ENCODE peak calls at places on chromosomes 4 and X, in ten cellular contexts. X is A549, O is OCI-LY7, E is cardiac fibroblast, K is lung, J is mucosa of descending colon, M is GM12865, B is upper lobe of left lung, U is fibroblast of villous mesenchyme, Y is cardiac muscle cell. Z is an unnamed sample.

GRCh38 chr4:147175460-147176025 is 229.9 kb upstream of the TTC29 start:
- DNase-seq in E (peak; percentile 16), J (no peak), B (no peak), X (no peak), U (no peak), Y (no peak), M (no peak), O (no peak), K (no peak), Z (no peak)

GRCh38 chr4:6984611-6985115 is 58.5 kb upstream of the TADA2B start:
- DNase-seq in U (no peak), E (no peak), X (no peak), O (no peak), M (no peak), K (no peak), Y (no peak), J (no peak), B (no peak), Z (no peak)

GRCh38 chrX:39409246-39409917 is 608.1 kb downstream of the MID1IP1 start:
- DNase-seq in B (no peak), K (no peak), M (no peak), U (no peak), Y (no peak), X (no peak), E (no peak), O (no peak), J (no peak), Z (no peak)

GRCh38 chr4:24570574-24571236 is 13.6 kb downstream of the DHX15 start:
- DNase-seq in K (no peak), O (no peak), E (no peak), J (no peak), B (no peak), X (no peak), Y (no peak), U (no peak), M (no peak), Z (no peak)

GRCh38 chr4:98796986-98797385 is 131.9 kb downstream of the EIF4E start:
- DNase-seq in K (no peak), X (no peak), O (no peak), B (no peak), U (no peak), J (no peak), M (no peak), Y (peak; percentile 25), E (no peak), Z (no peak)

GRCh38 chrX:3711331-3711917 is 2.0 kb downstream of the PRKX start:
- DNase-seq in O (peak; percentile 4), K (no peak), X (no peak), U (no peak), B (no peak), Y (no peak), E (no peak), J (peak; percentile 26), M (peak; percentile 32), Z (peak; percentile 55)

GRCh38 chr4:153710681-153711080 is 26.6 kb downstream of the TLR2 start:
- DNase-seq in U (no peak), X (no peak), E (no peak), M (no peak), K (no peak), J (no peak), O (no peak), B (no peak), Y (no peak), Z (no peak)

GRCh38 chr4:24024597-24024996 is 134.8 kb upstream of the PPARGC1A start:
- DNase-seq in B (no peak), K (no peak), U (peak; percentile 76), O (no peak), Y (peak; percentile 76), E (peak; percentile 65), M (no peak), J (no peak), X (no peak), Z (no peak)

GRCh38 chr4:69025191-69025998 is 70.9 kb upstream of the UGT2B7 start:
- DNase-seq in M (peak; percentile 59), K (no peak), X (no peak), J (peak; percentile 21), Y (no peak), U (no peak), B (no peak), E (no peak), O (peak; percentile 1), Z (peak; percentile 37)

GRCh38 chrX:152640039-152640818 is 2.5 kb downstream of the GABRQ start:
- DNase-seq in Y (peak; percentile 2), X (peak; percentile 13), O (no peak), J (no peak), B (no peak), E (no peak), M (no peak), U (peak; percentile 1), K (peak; percentile 25), Z (no peak)

GRCh38 chrX:139120760-139121159 is 409.2 kb upstream of the FGF13 start:
- DNase-seq in K (no peak), B (no peak), U (peak; percentile 6), J (no peak), M (no peak), X (no peak), O (no peak), E (no peak), Y (no peak), Z (no peak)

GRCh38 chr4:157389751-157390150 is 169.2 kb downstream of the GRIA2 start:
- DNase-seq in Y (no peak), O (no peak), U (peak; percentile 0), J (no peak), E (no peak), K (no peak), B (no peak), M (no peak), X (no peak), Z (no peak)

GRCh38 chrX:74371823-74372222 is 49.5 kb upstream of the SLC16A2 start:
- DNase-seq in J (no peak), Y (no peak), X (no peak), O (no peak), B (no peak), K (no peak), M (no peak), E (peak; percentile 3), U (no peak), Z (no peak)

GRCh38 chr4:8464376-8464775 is 23.8 kb downstream of the TRMT44 start:
- DNase-seq in E (no peak), J (no peak), X (no peak), M (no peak), K (no peak), B (no peak), U (no peak), Y (no peak), O (no peak), Z (no peak)

GRCh38 chr4:7411491-7411890 is 23.2 kb downstream of the PSAPL1 start:
- DNase-seq in E (no peak), K (no peak), M (no peak), U (no peak), J (no peak), X (no peak), O (no peak), Y (no peak), B (no peak), Z (no peak)

GRCh38 chrX:45596190-45596808 is 395.6 kb upstream of the DIPK2B start:
- DNase-seq in E (peak; percentile 31), M (no peak), J (no peak), Y (peak; percentile 21), X (no peak), U (no peak), K (no peak), B (no peak), O (no peak), Z (no peak)

GRCh38 chrX:47562615-47563243 is 1.7 kb downstream of the ARAF start:
- DNase-seq in E (peak; percentile 60), B (no peak), J (peak; percentile 41), K (no peak), M (peak; percentile 56), X (no peak), U (peak; percentile 50), Y (peak; percentile 57), O (peak; percentile 38), Z (no peak)

GRCh38 chr4:132132433-132132832 is 1016.7 kb upstream of the PCDH10 start:
- DNase-seq in O (no peak), U (no peak), E (no peak), X (no peak), Y (no peak), B (no peak), M (no peak), J (no peak), K (no peak), Z (no peak)
- H3K4me3 ChIP-seq in O (no peak overlapping the region), U (no peak overlapping the region), E (no peak overlapping the region), X (no peak overlapping the region), Y (no peak overlapping the region), B (no peak overlapping the region), M (no peak overlapping the region), J (no peak overlapping the region), K (no peak overlapping the region), Z (no peak overlapping the region)

DNA sequence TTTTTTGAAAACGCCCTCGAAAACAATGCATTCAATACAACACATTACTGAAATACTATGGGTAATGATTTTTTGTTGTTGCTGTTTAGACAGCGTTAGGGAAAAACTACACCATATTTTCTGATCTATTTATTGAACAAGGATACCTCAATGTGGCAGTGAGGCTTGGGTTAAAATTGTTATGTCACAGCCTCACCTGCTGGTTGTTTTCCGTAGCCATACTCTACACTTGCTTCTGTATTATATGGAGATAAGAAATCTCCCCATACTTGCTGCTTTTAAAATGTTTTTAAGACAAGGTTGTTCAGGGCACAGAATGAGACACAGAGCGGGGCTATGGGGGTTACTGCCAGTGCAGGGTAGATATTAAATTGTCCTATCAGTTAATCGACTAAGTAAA is 221.6 kb upstream of the FTHL17 start:
- DNase-seq in O (peak; percentile 41), U (no peak), K (no peak), E (no peak), X (no peak), Y (no peak), B (no peak), M (peak; percentile 23), J (peak; percentile 9), Z (no peak)
- TF ChIP-seq CTCF in O (peak; percentile 77), U (peak; percentile 11), K (no peak), E (no peak), X (peak; percentile 7), Y (no peak), B (no peak), M (peak; percentile 55), J (no peak), Z (no peak)

GRCh38 chrX:24055043-24055356 is 244 bp downstream of the EIF2S3 start:
- DNase-seq in O (no peak), M (no peak), X (no peak), B (no peak), Y (no peak), U (no peak), E (no peak), J (no peak), K (no peak), Z (no peak)
- H3K4me3 ChIP-seq in O (no peak overlapping the region), M (no peak overlapping the region), X (no peak overlapping the region), B (no peak overlapping the region), Y (no peak overlapping the region), U (no peak overlapping the region), E (peak overlapping the region; percentile 79), J (peak overlapping the region; percentile 57), K (peak overlapping the region; percentile 88), Z (peak overlapping the region; percentile 96)

GRCh38 chrX:136209016-136209738 is 42.0 kb downstream of the MAP7D3 start:
- DNase-seq in Y (peak; percentile 71), O (no peak), J (peak; percentile 61), K (no peak), M (peak; percentile 17), B (no peak), E (peak; percentile 78), X (peak; percentile 60), U (peak; percentile 69), Z (peak; percentile 42)
- TF ChIP-seq CTCF in Y (peak; percentile 62), O (peak; percentile 44), J (peak; percentile 27), K (peak; percentile 16), M (peak; percentile 20), B (peak; percentile 43), E (peak; percentile 61), X (peak; percentile 52), U (peak; percentile 61), Z (peak; percentile 43)

Z was measured in colonic mucosa.